ENCODE peak calls at places on chromosomes 3 and 15, in five cellular contexts. A is suprapubic skin, P is right lobe of liver, W is A549, E is breast epithelium. B is an unnamed sample.

GRCh38 chr3:111903067-111903511 is 44.0 kb downstream of the PHLDB2 start:
- DNase-seq in A (no peak), P (no peak), W (peak), E (no peak), B (no peak)

GRCh38 chr3:78900426-78900825 is 867.4 kb downstream of the ROBO1 start:
- DNase-seq in A (no peak), P (no peak), W (no peak), E (no peak), B (no peak)

GRCh38 chr15:89556413-89557262 is 18.6 kb upstream of the TICRR start:
- DNase-seq in A (no peak), P (no peak), W (peak), E (peak), B (no peak)

GRCh38 chr15:80915462-80915861 is 74.2 kb downstream of the MESD start:
- DNase-seq in A (no peak), P (no peak), W (no peak), E (no peak), B (no peak)

GRCh38 chr15:39645138-39645975 is 64.5 kb downstream of the THBS1 start:
- DNase-seq in A (no peak), P (no peak), W (no peak), E (no peak), B (no peak)

GRCh38 chr15:29685156-29686078 is 136.9 kb downstream of the TJP1 start:
- DNase-seq in A (no peak), P (no peak), W (no peak), E (no peak), B (no peak)

GRCh38 chr3:69088033-69088432 is 3.3 kb downstream of the ARL6IP5 start:
- DNase-seq in A (no peak), P (no peak), W (peak), E (no peak), B (no peak)

GRCh38 chr15:70833897-70834765 is 19.8 kb downstream of the LARP6 start:
- DNase-seq in A (no peak), P (no peak), W (peak), E (no peak), B (no peak)

GRCh38 chr3:177452487-177452886 is 255.2 kb upstream of the TBL1XR1 start:
- DNase-seq in A (no peak), P (no peak), W (peak), E (peak), B (no peak)

GRCh38 chr3:23283625-23284024 is 80.5 kb downstream of the UBE2E2 start:
- DNase-seq in A (no peak), P (no peak), W (no peak), E (no peak), B (no peak)

GRCh38 chr3:184380210-184380626 is 364 bp downstream of the CHRD start:
- DNase-seq in A (peak), P (peak), W (no peak), E (no peak), B (peak)
- H3K4me3 ChIP-seq in A (peak), P (peak), W (peak), E (peak), B (peak)

DNA sequence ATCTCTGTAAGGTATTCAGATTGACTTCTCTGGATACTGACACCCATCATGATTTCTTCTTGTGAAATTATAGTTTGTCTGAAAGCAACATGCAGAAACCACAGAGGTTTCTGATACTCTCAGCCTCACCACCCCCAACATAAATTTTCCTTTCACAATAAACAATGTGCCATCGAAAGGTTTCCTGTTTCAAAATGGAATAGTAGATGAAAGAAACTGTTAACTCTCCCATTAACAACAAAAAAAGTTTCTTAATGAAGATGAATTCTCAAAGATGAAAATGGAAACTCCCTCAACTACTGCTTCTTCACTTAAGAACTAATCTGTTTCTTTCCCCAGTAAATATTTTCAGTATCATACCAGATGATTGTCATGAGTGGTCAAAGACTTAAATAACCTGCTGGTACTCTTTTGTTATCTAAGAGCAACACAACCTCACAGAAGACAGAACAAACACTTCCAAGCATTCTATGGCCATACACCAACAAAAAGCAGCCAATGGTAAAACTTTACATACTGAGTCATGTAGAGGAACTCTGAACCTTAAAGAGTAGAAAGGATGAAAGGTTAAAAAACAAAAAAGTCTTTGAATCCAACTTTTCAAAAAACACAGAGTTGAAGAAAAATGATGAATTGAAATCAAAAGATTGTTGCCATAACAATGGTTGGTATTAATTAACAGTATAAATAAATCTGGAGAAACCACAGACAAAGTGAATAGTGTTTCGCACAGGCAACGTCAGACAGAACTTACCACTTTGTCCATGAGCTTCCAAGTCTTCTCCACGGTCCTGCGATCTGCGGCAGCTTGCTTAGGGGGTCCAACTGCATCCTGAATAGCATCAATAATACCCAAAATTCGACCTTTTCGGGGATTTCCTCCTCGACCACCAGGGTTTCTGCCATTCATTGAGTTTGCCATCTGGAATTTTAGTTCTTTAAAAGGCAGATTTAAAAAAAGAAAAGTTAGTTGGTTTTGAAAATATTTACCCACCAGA is 1.9 kb downstream of the CBLB start:
- DNase-seq in A (no peak), P (no peak), W (no peak), E (no peak), B (no peak)
- TF ChIP-seq POLR2A in A (no peak), P (no peak), W (no peak), E (no peak), B (no peak)

GRCh38 chr15:36879568-36880225 is 220.7 kb downstream of the MEIS2 start:
- DNase-seq in A (no peak), P (no peak), W (no peak), E (no peak), B (no peak)

GRCh38 chr15:36878745-36879262 is 221.5 kb downstream of the MEIS2 start:
- DNase-seq in A (no peak), P (no peak), W (no peak), E (no peak), B (no peak)

GRCh38 chr15:36882487-36883108 is 217.8 kb downstream of the MEIS2 start:
- DNase-seq in A (no peak), P (peak), W (no peak), E (no peak), B (no peak)

GRCh38 chr15:36880913-36881290 is 219.4 kb downstream of the MEIS2 start:
- DNase-seq in A (no peak), P (no peak), W (no peak), E (no peak), B (no peak)

GRCh38 chr15:36880226-36880912 is 220.0 kb downstream of the MEIS2 start:
- DNase-seq in A (no peak), P (no peak), W (no peak), E (no peak), B (no peak)
- H3K4me3 ChIP-seq in A (peak), P (no peak), W (no peak), E (peak), B (no peak)

GRCh38 chr15:63502843-63503738 is 1.3 kb upstream of the USP3 start:
- DNase-seq in A (peak), P (peak), W (peak), E (peak), B (peak)
- TF ChIP-seq POLR2A in A (peak), P (no peak), W (peak), E (peak), B (peak)

GRCh38 chr3:10196389-10197052 is 31.8 kb downstream of the IRAK2 start:
- DNase-seq in A (no peak), P (no peak), W (no peak), E (no peak), B (no peak)

GRCh38 chr3:10193692-10194327 is 29.1 kb downstream of the IRAK2 start:
- DNase-seq in A (no peak), P (no peak), W (no peak), E (no peak), B (peak)

GRCh38 chr3:10192953-10193691 is 28.4 kb downstream of the IRAK2 start:
- DNase-seq in A (no peak), P (no peak), W (peak), E (no peak), B (peak)

GRCh38 chr3:10195692-10196091 is 31.0 kb downstream of the IRAK2 start:
- DNase-seq in A (no peak), P (peak), W (no peak), E (no peak), B (peak)

GRCh38 chr3:10194328-10195071 is 29.8 kb downstream of the IRAK2 start:
- DNase-seq in A (no peak), P (no peak), W (no peak), E (peak), B (peak)
- H3K4me3 ChIP-seq in A (no peak), P (no peak), W (no peak), E (no peak), B (no peak)

DNA sequence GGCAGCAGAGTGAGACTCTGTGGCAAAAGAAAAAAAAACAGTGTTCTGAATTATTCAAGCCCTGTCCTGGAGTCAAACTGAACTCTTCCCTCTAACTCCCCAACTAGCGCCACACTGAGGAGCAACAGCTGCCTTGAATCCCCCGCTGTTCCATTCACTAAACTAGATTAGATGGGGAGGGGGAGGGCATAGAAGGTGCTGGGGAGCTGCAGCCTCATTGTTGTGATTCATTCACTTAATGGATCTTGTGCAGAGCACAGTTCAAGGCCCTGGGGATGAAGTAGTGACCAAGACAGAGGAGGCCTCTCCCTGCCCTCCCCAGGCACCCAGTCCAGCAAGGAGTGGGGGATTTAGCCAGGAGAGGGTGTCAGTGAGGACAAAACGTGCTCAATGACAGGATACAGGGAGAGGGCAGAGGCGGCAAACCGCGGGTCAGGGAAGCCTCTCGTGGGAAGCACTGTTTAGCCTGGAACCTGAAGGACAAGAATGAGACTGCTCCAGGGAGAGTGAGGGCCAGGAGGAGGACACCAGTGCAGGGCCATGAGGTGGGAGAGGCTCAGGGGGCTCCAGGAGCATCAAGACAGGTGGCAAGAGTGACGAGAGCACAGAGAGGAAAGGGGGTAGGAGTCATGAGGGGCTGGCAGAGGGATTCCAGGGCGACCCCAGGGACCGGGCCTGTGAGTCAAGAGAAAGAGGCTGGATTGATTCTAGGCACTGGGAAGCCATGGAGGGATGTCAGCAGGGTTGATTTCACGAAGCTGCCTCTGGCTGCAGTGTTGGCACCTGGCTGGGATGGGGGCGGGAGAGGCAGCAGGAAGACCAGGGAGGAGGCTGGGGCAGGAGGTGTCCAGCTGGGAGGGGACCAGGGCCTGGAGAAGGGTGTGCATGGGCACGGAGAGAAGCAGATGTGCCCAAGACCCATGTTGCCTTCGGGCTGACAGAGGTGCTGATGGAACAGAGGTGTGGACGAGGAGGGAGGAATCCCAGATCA is 31.4 kb downstream of the ALS2CL start:
- DNase-seq in A (peak), P (no peak), W (no peak), E (no peak), B (no peak)
- TF ChIP-seq POLR2A in A (no peak), P (no peak), W (no peak), E (no peak), B (no peak)

B was measured in spleen.